ENCODE peak calls at places on chromosomes 13 and 19, in four cellular contexts. S is HepG2, J is bronchial epithelial cell, I is kidney epithelial cell. L is an unnamed sample. For H3K27me3, the result is how much of the 10 kb centered on the place peaks cover.

GRCh38 chr19:23799321-23799720 is 40.6 kb upstream of the ZNF681 start:
- DNase-seq in I (no peak), J (no peak), S (no peak), L (no peak)

GRCh38 chr19:42361545-42361910 is 28.6 kb downstream of the CNFN start:
- DNase-seq in S (no peak), J (no peak), I (no peak), L (no peak)

GRCh38 chr19:11397089-11397610 is 13.0 kb upstream of the EPOR start:
- DNase-seq in I (no peak), J (no peak), S (no peak), L (no peak)

GRCh38 chr19:29837448-29837961 is 25.7 kb downstream of the CCNE1 start:
- DNase-seq in I (no peak), S (no peak), J (no peak), L (no peak)

GRCh38 chr13:51246411-51247298 is 24.5 kb downstream of the FAM124A start:
- DNase-seq in S (no peak), I (peak), J (no peak), L (no peak)

GRCh38 chr19:35714601-35715354 is 3.0 kb upstream of the KMT2B start:
- DNase-seq in J (no peak), I (no peak), S (peak), L (no peak)

GRCh38 chr19:10769533-10770491 is 51.9 kb downstream of the DNM2 start:
- DNase-seq in I (no peak), J (peak), S (peak), L (no peak)

GRCh38 chr19:16368385-16369305 is 44.0 kb downstream of the KLF2 start:
- DNase-seq in J (no peak), I (no peak), S (peak), L (no peak)

GRCh38 chr13:29924482-29924884 is 74.1 kb upstream of the UBL3 start:
- DNase-seq in I (peak), S (peak), J (peak), L (no peak)

GRCh38 chr13:98142427-98143156 is at the start of gene FARP1:
- DNase-seq in S (peak), J (peak), I (no peak), L (no peak)

GRCh38 chr13:28320884-28321574 is 173.9 kb downstream of the FLT1 start:
- DNase-seq in S (peak), J (no peak), I (no peak), L (peak)

GRCh38 chr13:38366954-38367645 is 17.4 kb downstream of the UFM1 start:
- DNase-seq in S (no peak), J (peak), I (no peak), L (no peak)

DNA sequence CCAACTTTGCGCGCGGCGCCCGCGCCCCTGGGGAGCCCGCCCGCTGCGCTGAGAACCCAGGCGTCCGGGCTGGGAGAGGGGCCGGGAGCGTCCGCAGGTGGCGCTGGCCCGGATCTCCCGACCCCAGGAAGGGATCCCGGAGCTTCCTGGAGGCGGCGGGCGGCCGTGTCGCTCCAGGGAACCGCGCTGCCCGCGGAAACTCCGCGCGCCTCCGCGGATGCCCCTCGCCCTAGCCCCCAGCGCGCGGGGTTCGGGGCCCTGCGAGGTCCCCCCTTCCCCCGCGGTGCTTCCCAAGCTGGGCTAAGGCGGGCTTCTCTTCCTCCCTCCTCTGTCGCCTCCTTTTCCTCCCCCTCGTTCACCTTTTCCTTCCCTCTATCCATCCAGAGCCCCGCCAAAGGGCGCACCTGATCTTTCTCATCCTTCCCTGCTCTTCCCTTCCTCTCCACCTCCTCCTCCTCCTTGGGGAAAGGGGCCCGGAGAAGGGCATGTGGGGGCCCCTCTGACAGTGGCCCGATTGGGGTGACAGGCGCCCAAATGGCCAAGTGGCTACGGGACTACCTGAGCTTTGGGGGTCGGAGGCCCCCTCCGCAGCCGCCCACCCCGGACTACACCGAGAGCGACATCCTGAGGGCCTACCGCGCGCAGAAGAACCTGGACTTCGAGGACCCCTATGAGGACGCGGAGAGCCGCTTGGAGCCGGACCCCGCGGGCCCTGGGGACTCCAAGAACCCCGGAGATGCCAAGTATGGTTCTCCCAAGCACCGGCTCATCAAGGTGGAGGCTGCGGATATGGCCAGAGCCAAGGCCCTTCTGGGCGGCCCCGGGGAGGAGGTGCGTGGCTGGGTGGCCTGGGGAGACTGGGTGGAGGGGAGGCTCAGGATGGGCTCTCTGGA is 710 bp downstream of the SHD start:
- DNase-seq in S (no peak), J (no peak), I (no peak), L (no peak)
- H3K27me3 ChIP-seq in S (under half), J (under half), I (under half), L (under half)

GRCh38 chr13:94711561-94712286 is 621 bp downstream of the SOX21 start:
- DNase-seq in I (no peak), S (no peak), J (no peak), L (no peak)
- H3K27me3 ChIP-seq in I (half or more), S (under half), J (under half), L (half or more)

GRCh38 chr13:99985243-99985874 is 3.8 kb downstream of the ZIC2 start:
- DNase-seq in I (no peak), J (no peak), S (no peak), L (no peak)

GRCh38 chr13:99983401-99984133 is 2.0 kb downstream of the ZIC2 start:
- DNase-seq in J (no peak), S (no peak), I (no peak), L (no peak)

GRCh38 chr13:99985886-99986527 is 4.4 kb downstream of the ZIC2 start:
- DNase-seq in I (no peak), S (no peak), J (no peak), L (no peak)

GRCh38 chr13:99984134-99984462 is 2.5 kb downstream of the ZIC2 start:
- DNase-seq in I (no peak), S (no peak), J (no peak), L (no peak)

DNA sequence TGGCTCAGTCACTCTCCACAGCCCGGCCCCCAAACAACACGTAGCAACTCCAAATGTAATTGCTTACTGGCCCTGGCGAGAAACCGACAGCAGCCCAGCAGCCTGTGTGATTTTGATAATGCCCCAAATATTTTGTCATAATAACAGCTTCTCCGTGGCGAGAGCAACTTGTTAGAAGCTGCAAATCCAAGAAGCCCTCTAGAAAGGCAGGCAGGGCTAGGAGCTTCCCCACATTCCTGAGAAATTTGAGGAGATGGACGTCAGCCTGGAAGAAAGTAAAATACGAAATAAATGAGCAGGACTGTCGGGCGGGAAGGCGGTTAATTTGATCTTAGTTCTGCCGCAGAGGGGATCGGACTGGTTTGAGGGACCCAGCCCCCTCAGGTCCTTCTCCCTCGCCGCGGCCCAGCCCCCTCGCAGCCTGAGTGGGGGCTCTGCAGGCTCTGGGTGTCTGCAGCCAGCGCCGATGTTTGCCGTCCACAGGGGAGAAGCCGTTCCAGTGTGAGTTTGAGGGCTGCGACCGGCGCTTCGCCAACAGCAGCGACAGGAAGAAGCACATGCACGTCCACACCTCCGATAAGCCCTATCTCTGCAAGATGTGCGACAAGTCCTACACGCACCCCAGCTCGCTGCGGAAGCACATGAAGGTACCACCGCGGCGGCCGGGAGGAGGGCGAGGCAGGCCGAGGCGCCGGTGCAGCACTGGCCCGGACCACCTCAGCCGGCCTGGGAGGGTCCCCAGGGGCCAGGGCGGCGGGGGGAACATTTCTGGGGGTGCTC is 3.1 kb downstream of the ZIC2 start:
- DNase-seq in S (no peak), J (no peak), I (no peak), L (no peak)
- H3K27me3 ChIP-seq in S (under half), J (half or more), I (half or more), L (half or more)

GRCh38 chr19:8363803-8364771 is at the start of gene ANGPTL4:
- DNase-seq in I (no peak), J (peak), S (no peak), L (no peak)
- H3K27me3 ChIP-seq in I (under half), J (under half), S (under half), L (under half)

GRCh38 chr13:21175656-21176194 is 627 bp downstream of the SKA3 start:
- DNase-seq in I (no peak), J (peak), S (peak), L (no peak)
- H3K27me3 ChIP-seq in I (under half), J (under half), S (under half), L (under half)

L was measured in AG04450.